ENCODE peak calls at places on chromosome 22, in nine cellular contexts. M, C, G, W, J, Y, Q, P and S are unnamed samples.

GRCh38 chr22:24191381-24191841 is 10.1 kb downstream of the SUSD2 start:
- DNase-seq in M (no peak), C (no peak), J (no peak), W (no peak), Y (no peak), P (no peak), Q (no peak), G (no peak), S (no peak)

GRCh38 chr22:48926663-48927062 is 901.0 kb downstream of the BRD1 start:
- DNase-seq in W (no peak), M (peak; percentile 41), Y (no peak), Q (no peak), J (no peak), G (no peak), P (no peak), C (no peak), S (no peak)

GRCh38 chr22:22479999-22480532 is 28.5 kb downstream of the ZNF280B start:
- DNase-seq in C (peak; percentile 50), Y (no peak), J (no peak), G (no peak), Q (no peak), W (peak; percentile 30), P (no peak), M (no peak), S (no peak)

GRCh38 chr22:24106385-24107381 is 74.6 kb upstream of the SUSD2 start:
- DNase-seq in C (no peak), M (peak; percentile 64), Q (no peak), J (no peak), P (no peak), W (no peak), Y (peak; percentile 45), G (no peak), S (no peak)

GRCh38 chr22:17890245-17890671 is 116.0 kb upstream of the BID start:
- DNase-seq in C (no peak), P (no peak), Q (no peak), M (no peak), G (no peak), W (peak; percentile 11), J (no peak), Y (no peak), S (no peak)

GRCh38 chr22:19648419-19648929 is 65.8 kb upstream of the SEPTIN5 start:
- DNase-seq in M (no peak), W (no peak), Q (no peak), J (peak; percentile 13), Y (peak; percentile 49), C (peak; percentile 3), G (no peak), P (no peak), S (no peak)

GRCh38 chr22:25702571-25703167 is 39.3 kb upstream of the MYO18B start:
- DNase-seq in Y (no peak), J (no peak), W (no peak), C (no peak), M (no peak), Q (no peak), G (peak; percentile 47), P (no peak), S (no peak)

GRCh38 chr22:39309881-39310714 is 9.3 kb downstream of the RPL3 start:
- DNase-seq in G (no peak), M (no peak), C (peak; percentile 47), Y (no peak), W (peak; percentile 63), J (no peak), P (no peak), Q (no peak), S (no peak)

GRCh38 chr22:45092644-45093043 is 71.1 kb upstream of the NUP50 start:
- DNase-seq in G (no peak), P (no peak), Q (no peak), M (no peak), Y (no peak), C (no peak), W (no peak), J (no peak), S (no peak)

GRCh38 chr22:37905534-37906363 is at the start of gene MICALL1:
- DNase-seq in Y (peak; percentile 82), Q (peak; percentile 68), G (peak; percentile 65), P (peak; percentile 86), M (peak; percentile 81), J (no peak), C (peak; percentile 84), W (peak; percentile 75), S (peak; percentile 72)

GRCh38 chr22:24592144-24592845 is 578 bp downstream of the LRRC75B start:
- DNase-seq in M (no peak), P (no peak), Q (no peak), J (no peak), Y (peak; percentile 74), G (no peak), W (peak; percentile 24), C (no peak), S (no peak)